ENCODE peak calls at places on chromosomes 4 and X, in six cellular contexts. One of them, this sample, is unnamed. For H3K4me1 and H3K27me3, the result is how much of the 10 kb centered on the place peaks cover.

GRCh38 chr4:148773313-148773712 is 331.1 kb upstream of the NR3C2 start:
- DNase-seq in body of pancreas: no peak
- DNase-seq in tibial artery: no peak
- DNase-seq in heart left ventricle: no peak
- DNase-seq in sigmoid colon: no peak
- DNase-seq in PC-3: no peak
- DNase-seq in this sample: no peak

GRCh38 chrX:70168238-70169188 is 8.8 kb upstream of the DGAT2L6 start:
- DNase-seq in tibial artery: no peak
- DNase-seq in heart left ventricle: no peak
- DNase-seq in sigmoid colon: no peak
- DNase-seq in body of pancreas: no peak
- DNase-seq in PC-3: peak
- DNase-seq in this sample: no peak

GRCh38 chr4:81421346-81422218 is 50.1 kb downstream of the RASGEF1B start:
- DNase-seq in heart left ventricle: no peak
- DNase-seq in tibial artery: no peak
- DNase-seq in body of pancreas: peak
- DNase-seq in sigmoid colon: no peak
- DNase-seq in PC-3: peak
- DNase-seq in this sample: no peak

GRCh38 chrX:38262715-38263620 is 42.3 kb upstream of the SRPX start:
- DNase-seq in sigmoid colon: no peak
- DNase-seq in heart left ventricle: no peak
- DNase-seq in body of pancreas: no peak
- DNase-seq in tibial artery: no peak
- DNase-seq in PC-3: no peak
- DNase-seq in this sample: no peak

GRCh38 chr4:3724319-3725231 is 41.6 kb upstream of the ADRA2C start:
- DNase-seq in sigmoid colon: no peak
- DNase-seq in tibial artery: no peak
- DNase-seq in PC-3: no peak
- DNase-seq in body of pancreas: no peak
- DNase-seq in heart left ventricle: no peak
- DNase-seq in this sample: no peak

GRCh38 chr4:88659061-88659889 is 38.4 kb downstream of the NAP1L5 start:
- DNase-seq in sigmoid colon: peak
- DNase-seq in body of pancreas: peak
- DNase-seq in heart left ventricle: no peak
- DNase-seq in tibial artery: peak
- DNase-seq in PC-3: peak
- DNase-seq in this sample: peak

GRCh38 chr4:40954119-40954668 is 204.4 kb downstream of the NSUN7 start:
- DNase-seq in PC-3: no peak
- DNase-seq in tibial artery: no peak
- DNase-seq in sigmoid colon: no peak
- DNase-seq in body of pancreas: no peak
- DNase-seq in heart left ventricle: no peak
- DNase-seq in this sample: no peak

GRCh38 chrX:34849371-34849770 is 93.2 kb upstream of the FAM47B start:
- DNase-seq in tibial artery: no peak
- DNase-seq in heart left ventricle: no peak
- DNase-seq in sigmoid colon: no peak
- DNase-seq in body of pancreas: no peak
- DNase-seq in PC-3: peak
- DNase-seq in this sample: no peak

GRCh38 chr4:41692717-41693345 is 55.7 kb downstream of the PHOX2B start:
- DNase-seq in body of pancreas: peak
- DNase-seq in sigmoid colon: peak
- DNase-seq in tibial artery: no peak
- DNase-seq in PC-3: peak
- DNase-seq in heart left ventricle: peak
- DNase-seq in this sample: peak

GRCh38 chrX:124524852-124525251 is 178.5 kb downstream of the SH2D1A start:
- DNase-seq in body of pancreas: no peak
- DNase-seq in heart left ventricle: no peak
- DNase-seq in sigmoid colon: no peak
- DNase-seq in tibial artery: no peak
- DNase-seq in PC-3: no peak
- DNase-seq in this sample: no peak

GRCh38 chr4:165207016-165207430 is 338 bp upstream of the KLHL2 start:
- DNase-seq in tibial artery: no peak
- DNase-seq in heart left ventricle: no peak
- DNase-seq in sigmoid colon: peak
- DNase-seq in body of pancreas: peak
- DNase-seq in PC-3: peak
- DNase-seq in this sample: no peak

GRCh38 chr4:169811476-169811875 is 53.7 kb upstream of the HPF1 start:
- DNase-seq in tibial artery: no peak
- DNase-seq in body of pancreas: no peak
- DNase-seq in PC-3: no peak
- DNase-seq in heart left ventricle: no peak
- DNase-seq in sigmoid colon: no peak
- DNase-seq in this sample: no peak

GRCh38 chr4:143202824-143203223 is 18.1 kb downstream of the USP38 start:
- DNase-seq in PC-3: peak
- DNase-seq in body of pancreas: no peak
- DNase-seq in tibial artery: no peak
- DNase-seq in sigmoid colon: no peak
- DNase-seq in heart left ventricle: no peak
- DNase-seq in this sample: no peak

GRCh38 chrX:54043084-54043483 is 1.2 kb downstream of the PHF8 start:
- DNase-seq in sigmoid colon: no peak
- DNase-seq in PC-3: peak
- DNase-seq in heart left ventricle: no peak
- DNase-seq in tibial artery: no peak
- DNase-seq in body of pancreas: no peak
- DNase-seq in this sample: peak

GRCh38 chr4:26441110-26441509 is 49.2 kb downstream of the CCKAR start:
- DNase-seq in tibial artery: no peak
- DNase-seq in sigmoid colon: no peak
- DNase-seq in body of pancreas: peak
- DNase-seq in heart left ventricle: no peak
- DNase-seq in PC-3: no peak
- DNase-seq in this sample: no peak

GRCh38 chr4:36172650-36173049 is 71.7 kb downstream of the ARAP2 start:
- DNase-seq in heart left ventricle: no peak
- DNase-seq in sigmoid colon: no peak
- DNase-seq in PC-3: no peak
- DNase-seq in body of pancreas: peak
- DNase-seq in tibial artery: no peak
- DNase-seq in this sample: no peak

GRCh38 chrX:1336331-1337143 is at the start of gene IL3RA:
- DNase-seq in body of pancreas: no peak
- DNase-seq in tibial artery: peak
- DNase-seq in PC-3: no peak
- DNase-seq in sigmoid colon: peak
- DNase-seq in heart left ventricle: peak
- DNase-seq in this sample: no peak

GRCh38 chrX:23782455-23782854 is 518 bp upstream of the SAT1 start:
- DNase-seq in body of pancreas: no peak
- DNase-seq in tibial artery: no peak
- DNase-seq in PC-3: peak
- DNase-seq in heart left ventricle: no peak
- DNase-seq in sigmoid colon: no peak
- DNase-seq in this sample: no peak

GRCh38 chr4:139912423-139912822 is 241.6 kb downstream of the MAML3 start:
- DNase-seq in PC-3: no peak
- DNase-seq in tibial artery: no peak
- DNase-seq in body of pancreas: no peak
- DNase-seq in sigmoid colon: no peak
- DNase-seq in heart left ventricle: no peak
- DNase-seq in this sample: no peak

GRCh38 chr4:71026086-71026485 is 32.6 kb downstream of the DCK start:
- DNase-seq in sigmoid colon: no peak
- DNase-seq in PC-3: peak
- DNase-seq in tibial artery: no peak
- DNase-seq in heart left ventricle: no peak
- DNase-seq in body of pancreas: peak
- DNase-seq in this sample: no peak

GRCh38 chr4:185201983-185202962 is 1.5 kb downstream of the CFAP97 start:
- DNase-seq in body of pancreas: no peak
- DNase-seq in heart left ventricle: no peak
- DNase-seq in PC-3: no peak
- DNase-seq in sigmoid colon: no peak
- DNase-seq in tibial artery: no peak
- DNase-seq in this sample: peak

GRCh38 chr4:25313194-25313895 is 771 bp downstream of the ZCCHC4 start:
- DNase-seq in heart left ventricle: no peak
- DNase-seq in PC-3: peak
- DNase-seq in sigmoid colon: no peak
- DNase-seq in body of pancreas: no peak
- DNase-seq in tibial artery: no peak
- DNase-seq in this sample: no peak

GRCh38 chr4:164946810-164947209 is 30.6 kb downstream of the TRIM61 start:
- DNase-seq in sigmoid colon: no peak
- DNase-seq in heart left ventricle: no peak
- DNase-seq in tibial artery: no peak
- DNase-seq in body of pancreas: no peak
- DNase-seq in PC-3: no peak
- DNase-seq in this sample: no peak

GRCh38 chrX:69424161-69424560 is 80.0 kb upstream of the NALF2 start:
- DNase-seq in sigmoid colon: no peak
- DNase-seq in heart left ventricle: no peak
- DNase-seq in body of pancreas: no peak
- DNase-seq in PC-3: peak
- DNase-seq in tibial artery: no peak
- DNase-seq in this sample: no peak

DNA sequence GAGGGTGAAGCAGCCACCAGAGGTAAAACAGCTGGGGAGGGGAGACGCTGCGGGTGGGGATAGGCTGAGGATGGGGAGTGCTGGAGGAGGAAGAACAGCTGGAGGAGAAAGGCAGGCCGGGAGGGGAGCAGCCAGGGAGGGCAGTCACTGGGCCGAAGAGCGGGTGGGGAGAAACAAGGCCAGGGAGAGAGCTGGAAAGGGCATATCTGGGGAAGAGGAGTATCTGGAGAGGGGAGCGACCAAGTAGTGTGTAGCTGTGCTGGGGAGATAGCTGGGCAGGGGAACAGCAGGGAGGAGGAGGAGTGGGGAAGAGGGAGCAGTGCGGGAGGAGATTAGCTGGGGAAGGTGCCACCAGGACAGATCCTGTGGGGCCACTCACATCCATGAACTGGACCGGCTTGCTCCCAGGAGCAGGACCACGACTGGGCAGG is 2.7 kb downstream of the SLC38A5 start:
- DNase-seq in tibial artery: no peak
- DNase-seq in sigmoid colon: no peak
- DNase-seq in body of pancreas: no peak
- DNase-seq in heart left ventricle: no peak
- DNase-seq in PC-3: no peak
- DNase-seq in this sample: no peak
- H3K4me3 ChIP-seq in tibial artery: no peak
- H3K4me3 ChIP-seq in sigmoid colon: no peak
- H3K4me3 ChIP-seq in body of pancreas: peak
- H3K4me3 ChIP-seq in heart left ventricle: peak
- H3K4me3 ChIP-seq in PC-3: no peak
- H3K4me3 ChIP-seq in this sample: peak

DNA sequence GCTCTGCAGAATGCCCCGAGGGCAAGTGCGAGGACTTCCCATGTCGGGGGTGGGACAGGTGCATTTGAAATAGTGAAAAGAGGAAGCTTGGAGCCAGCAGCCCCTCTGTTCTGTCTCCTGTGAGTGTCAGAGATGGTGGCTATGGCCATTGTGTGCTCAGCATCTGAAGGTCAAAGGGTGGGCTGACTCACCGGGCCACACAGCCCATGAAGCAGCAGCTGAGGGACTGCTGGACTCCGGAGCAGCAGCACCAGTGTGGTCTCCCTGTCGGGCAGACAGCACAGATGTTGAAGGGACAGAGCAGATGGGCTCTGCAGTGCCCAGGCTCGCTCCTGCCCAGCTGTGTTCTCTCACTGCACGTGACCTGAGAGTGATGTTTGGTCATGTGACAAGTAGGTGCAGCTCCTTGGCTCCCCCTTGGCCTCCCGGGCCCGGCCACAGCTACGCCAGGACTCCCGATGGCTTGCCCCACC is 53.5 kb downstream of the TBC1D14 start:
- DNase-seq in sigmoid colon: no peak
- DNase-seq in tibial artery: peak
- DNase-seq in heart left ventricle: no peak
- DNase-seq in PC-3: no peak
- DNase-seq in body of pancreas: peak
- DNase-seq in this sample: no peak
- H3K4me1 ChIP-seq in sigmoid colon: under half
- H3K4me1 ChIP-seq in tibial artery: under half
- H3K4me1 ChIP-seq in heart left ventricle: under half
- H3K4me1 ChIP-seq in PC-3: under half
- H3K4me1 ChIP-seq in body of pancreas: under half
- H3K4me1 ChIP-seq in this sample: under half

GRCh38 chr4:108070775-108071174 is 81.1 kb downstream of the HADH start:
- DNase-seq in PC-3: no peak
- DNase-seq in heart left ventricle: no peak
- DNase-seq in body of pancreas: no peak
- DNase-seq in tibial artery: no peak
- DNase-seq in sigmoid colon: no peak
- DNase-seq in this sample: no peak
- H3K27me3 ChIP-seq in PC-3: under half
- H3K27me3 ChIP-seq in heart left ventricle: under half
- H3K27me3 ChIP-seq in body of pancreas: under half
- H3K27me3 ChIP-seq in tibial artery: under half
- H3K27me3 ChIP-seq in sigmoid colon: under half
- H3K27me3 ChIP-seq in this sample: under half

GRCh38 chr4:124455671-124456070 is 256.9 kb downstream of the ANKRD50 start:
- DNase-seq in PC-3: no peak
- DNase-seq in tibial artery: no peak
- DNase-seq in heart left ventricle: no peak
- DNase-seq in sigmoid colon: no peak
- DNase-seq in body of pancreas: no peak
- DNase-seq in this sample: no peak

GRCh38 chr4:124464836-124465235 is 247.7 kb downstream of the ANKRD50 start:
- DNase-seq in body of pancreas: no peak
- DNase-seq in PC-3: no peak
- DNase-seq in tibial artery: no peak
- DNase-seq in heart left ventricle: no peak
- DNase-seq in sigmoid colon: no peak
- DNase-seq in this sample: no peak

GRCh38 chr4:124462954-124463828 is 249.3 kb downstream of the ANKRD50 start:
- DNase-seq in body of pancreas: no peak
- DNase-seq in PC-3: no peak
- DNase-seq in tibial artery: no peak
- DNase-seq in heart left ventricle: no peak
- DNase-seq in sigmoid colon: no peak
- DNase-seq in this sample: no peak

GRCh38 chr4:124459196-124459921 is 253.2 kb downstream of the ANKRD50 start:
- DNase-seq in body of pancreas: no peak
- DNase-seq in PC-3: no peak
- DNase-seq in sigmoid colon: no peak
- DNase-seq in heart left ventricle: no peak
- DNase-seq in tibial artery: no peak
- DNase-seq in this sample: no peak

DNA sequence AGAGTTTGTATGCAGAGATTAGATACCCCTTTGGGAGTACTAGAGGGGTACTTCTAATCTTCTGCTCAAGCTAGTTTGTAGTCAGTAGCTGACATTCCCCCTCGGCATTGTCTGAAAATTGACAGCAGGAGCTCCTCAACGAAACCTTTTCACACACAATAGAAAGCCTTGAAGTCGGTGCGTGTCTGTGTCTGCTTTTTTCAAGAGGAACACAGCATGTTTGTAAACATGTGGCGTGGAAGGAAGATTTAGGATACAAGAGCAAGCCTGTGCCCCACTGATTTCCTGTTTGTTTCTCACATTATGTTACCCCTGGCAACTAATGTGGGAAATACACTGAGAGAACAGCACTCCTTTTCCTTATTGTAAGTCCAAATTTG is 252.6 kb downstream of the ANKRD50 start:
- DNase-seq in sigmoid colon: no peak
- DNase-seq in heart left ventricle: no peak
- DNase-seq in PC-3: no peak
- DNase-seq in body of pancreas: no peak
- DNase-seq in tibial artery: no peak
- DNase-seq in this sample: no peak
- H3K4me3 ChIP-seq in sigmoid colon: no peak
- H3K4me3 ChIP-seq in heart left ventricle: no peak
- H3K4me3 ChIP-seq in PC-3: no peak
- H3K4me3 ChIP-seq in body of pancreas: no peak
- H3K4me3 ChIP-seq in tibial artery: no peak
- H3K4me3 ChIP-seq in this sample: no peak

This sample was measured in CD4-positive, CD25-positive, alpha-beta regulatory T cell.